ENCODE peak calls at places on chromosomes 3 and 15, in six cellular contexts. S is upper lobe of right lung, F is neural crest cell, D is pancreas, C is A549, P is ovary. U is an unnamed sample.

GRCh38 chr3:147462856-147463255 is 53.7 kb downstream of the ZIC1 start:
- DNase-seq in S (no peak), F (no peak), D (no peak), C (no peak), P (no peak), U (no peak)

GRCh38 chr15:65981837-65982696 is 112.8 kb downstream of the RAB11A start:
- DNase-seq in S (peak), F (peak), D (peak), C (peak), P (no peak), U (no peak)

GRCh38 chr3:59654120-59654952 is 604.5 kb upstream of the CFAP20DC start:
- DNase-seq in S (peak), F (no peak), D (peak), C (no peak), P (no peak), U (no peak)

GRCh38 chr3:152197937-152198336 is 70.8 kb upstream of the MBNL1 start:
- DNase-seq in S (no peak), F (no peak), D (no peak), C (no peak), P (no peak), U (no peak)

GRCh38 chr3:177475266-177475665 is 278.0 kb upstream of the TBL1XR1 start:
- DNase-seq in S (no peak), F (no peak), D (no peak), C (no peak), P (no peak), U (no peak)

GRCh38 chr15:80093854-80094418 is 34.5 kb downstream of the ZFAND6 start:
- DNase-seq in S (peak), F (no peak), D (peak), C (no peak), P (peak), U (no peak)

GRCh38 chr3:18562364-18563154 is 137.4 kb upstream of the SATB1 start:
- DNase-seq in S (no peak), F (no peak), D (no peak), C (no peak), P (no peak), U (no peak)

GRCh38 chr3:50620420-50620819 is 3.5 kb downstream of the MAPKAPK3 start:
- DNase-seq in S (peak), F (no peak), D (no peak), C (no peak), P (no peak), U (no peak)

GRCh38 chr15:87949214-87949933 is 307.2 kb downstream of the NTRK3 start:
- DNase-seq in S (no peak), F (no peak), D (no peak), C (no peak), P (no peak), U (no peak)

GRCh38 chr3:170732660-170733245 is 137.2 kb downstream of the RPL22L1 start:
- DNase-seq in S (no peak), F (no peak), D (no peak), C (no peak), P (no peak), U (no peak)

GRCh38 chr15:63551400-63551799 is 45.8 kb upstream of the FBXL22 start:
- DNase-seq in S (no peak), F (no peak), D (peak), C (no peak), P (no peak), U (no peak)

GRCh38 chr3:105480771-105481170 is 114.1 kb downstream of the ALCAM start:
- DNase-seq in S (no peak), F (no peak), D (no peak), C (no peak), P (no peak), U (no peak)

GRCh38 chr15:36951747-36952247 is 148.6 kb downstream of the MEIS2 start:
- DNase-seq in S (no peak), F (no peak), D (no peak), C (no peak), P (no peak), U (peak)

GRCh38 chr15:96326551-96327154 is 3.8 kb upstream of the NR2F2 start:
- DNase-seq in S (peak), F (no peak), D (peak), C (no peak), P (peak), U (no peak)

GRCh38 chr3:39329493-39329892 is at the start of gene CCR8:
- DNase-seq in S (no peak), F (no peak), D (no peak), C (no peak), P (no peak), U (no peak)

GRCh38 chr15:83225449-83225848 is 17.8 kb upstream of the HDGFL3 start:
- DNase-seq in S (no peak), F (no peak), D (no peak), C (no peak), P (no peak), U (no peak)

GRCh38 chr3:14224895-14225294 is 46.3 kb downstream of the LSM3 start:
- DNase-seq in S (no peak), F (no peak), D (no peak), C (no peak), P (no peak), U (no peak)

GRCh38 chr15:38682363-38682762 is 117.7 kb upstream of the RASGRP1 start:
- DNase-seq in S (no peak), F (no peak), D (no peak), C (no peak), P (no peak), U (no peak)

GRCh38 chr3:58066842-58067241 is 58.6 kb downstream of the FLNB start:
- DNase-seq in S (no peak), F (no peak), D (no peak), C (no peak), P (no peak), U (no peak)

GRCh38 chr3:196471551-196471950 is 32.0 kb downstream of the RNF168 start:
- DNase-seq in S (no peak), F (no peak), D (no peak), C (no peak), P (no peak), U (peak)

GRCh38 chr3:124634210-124635168 is 95.8 kb upstream of the UMPS start:
- DNase-seq in S (no peak), F (no peak), D (no peak), C (no peak), P (no peak), U (no peak)

GRCh38 chr3:71859128-71859519 is 74.2 kb upstream of the PROK2 start:
- DNase-seq in S (no peak), F (no peak), D (no peak), C (peak), P (no peak), U (no peak)

GRCh38 chr15:69648215-69648614 is 195.6 kb downstream of the RPLP1 start:
- DNase-seq in S (no peak), F (no peak), D (no peak), C (no peak), P (no peak), U (no peak)

GRCh38 chr3:8593022-8593817 is 51.4 kb downstream of the SSUH2 start:
- DNase-seq in S (no peak), F (no peak), D (no peak), C (no peak), P (no peak), U (no peak)

GRCh38 chr3:30770387-30770786 is 124.1 kb downstream of the GADL1 start:
- DNase-seq in S (no peak), F (peak), D (peak), C (peak), P (no peak), U (no peak)

GRCh38 chr3:86949850-86950249 is 41.1 kb downstream of the VGLL3 start:
- DNase-seq in S (no peak), F (no peak), D (no peak), C (no peak), P (no peak), U (no peak)

GRCh38 chr3:86951343-86951742 is 39.6 kb downstream of the VGLL3 start:
- DNase-seq in S (no peak), F (no peak), D (no peak), C (no peak), P (no peak), U (no peak)

GRCh38 chr3:86954226-86954625 is 36.7 kb downstream of the VGLL3 start:
- DNase-seq in S (no peak), F (no peak), D (no peak), C (no peak), P (no peak), U (no peak)

GRCh38 chr3:86948840-86949239 is 42.1 kb downstream of the VGLL3 start:
- DNase-seq in S (no peak), F (no peak), D (no peak), C (no peak), P (no peak), U (no peak)

DNA sequence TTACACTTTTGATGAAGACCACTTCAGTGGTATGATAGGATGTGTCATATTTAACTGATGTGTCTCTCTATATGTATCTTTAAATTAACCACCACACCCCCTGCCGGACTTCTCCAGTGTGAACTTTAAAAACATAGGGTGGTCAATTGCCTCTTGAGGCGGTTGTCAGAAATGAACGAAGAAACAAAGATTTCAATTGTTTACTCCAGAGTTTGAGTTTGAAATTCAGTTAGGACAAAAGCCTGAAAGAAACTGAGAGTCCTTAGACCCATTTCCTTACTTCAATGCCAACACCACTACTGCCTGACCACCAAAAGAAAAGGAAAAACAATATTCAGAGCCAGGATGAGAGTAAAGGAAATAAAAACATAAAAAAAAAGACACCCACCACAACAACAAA is 40.2 kb downstream of the VGLL3 start:
- DNase-seq in S (no peak), F (no peak), D (no peak), C (no peak), P (no peak), U (no peak)
- TF ChIP-seq CTCF in S (no peak), F (no peak), D (no peak), C (no peak), P (no peak), U (no peak)

GRCh38 chr3:120498947-120499346 is 48.2 kb upstream of the FSTL1 start:
- DNase-seq in S (no peak), F (no peak), D (no peak), C (no peak), P (no peak), U (peak)
- TF ChIP-seq CTCF in S (no peak), F (no peak), D (no peak), C (no peak), P (no peak), U (no peak)

GRCh38 chr15:48177875-48178611 is at the start of gene MYEF2:
- DNase-seq in S (peak), F (peak), D (peak), C (peak), P (peak), U (no peak)
- TF ChIP-seq CTCF in S (peak), F (peak), D (peak), C (no peak), P (no peak), U (no peak)

GRCh38 chr3:172407872-172408271 is 40.4 kb downstream of the GHSR start:
- DNase-seq in S (no peak), F (no peak), D (no peak), C (no peak), P (no peak), U (no peak)

GRCh38 chr3:172402892-172403643 is 45.2 kb downstream of the GHSR start:
- DNase-seq in S (no peak), F (no peak), D (no peak), C (no peak), P (no peak), U (no peak)

GRCh38 chr3:172405914-172406313 is 42.3 kb downstream of the GHSR start:
- DNase-seq in S (no peak), F (no peak), D (no peak), C (no peak), P (no peak), U (no peak)

GRCh38 chr3:172402090-172402489 is 46.2 kb downstream of the GHSR start:
- DNase-seq in S (no peak), F (no peak), D (no peak), C (no peak), P (no peak), U (no peak)

DNA sequence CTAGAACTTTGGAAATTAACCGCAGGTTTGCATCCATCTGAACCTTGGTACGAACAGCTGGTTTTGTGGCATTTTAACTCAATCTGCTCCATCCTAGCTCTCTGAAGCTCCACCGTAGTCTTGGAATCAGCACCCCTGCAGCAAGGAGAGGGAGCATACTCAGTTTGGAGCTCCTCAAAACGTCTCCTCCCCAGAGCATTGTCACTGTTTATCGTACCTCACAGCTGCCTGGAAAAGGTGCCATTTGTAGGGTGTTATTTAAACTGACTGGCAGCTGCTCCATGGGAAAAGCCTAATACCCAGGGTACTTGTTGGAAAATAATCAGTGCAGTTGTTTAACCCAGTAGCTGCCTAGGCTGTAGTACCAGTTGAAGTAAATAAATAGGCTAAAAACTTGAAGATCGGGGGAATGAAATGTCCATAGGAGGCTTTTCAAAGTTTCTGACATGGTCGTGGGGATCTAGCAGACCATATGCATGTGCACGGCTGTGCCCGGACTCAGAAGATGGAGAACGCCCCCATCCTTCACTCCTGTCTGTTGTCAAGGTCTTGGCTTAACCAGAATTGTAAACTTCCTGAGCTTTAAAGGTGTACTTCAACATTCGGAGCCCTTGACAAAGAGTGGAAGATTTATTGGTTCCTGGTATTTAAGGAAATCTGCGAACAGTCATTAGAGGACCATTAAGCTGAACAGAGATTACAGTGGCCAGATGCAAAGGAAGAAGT is 43.9 kb downstream of the GHSR start:
- DNase-seq in S (no peak), F (no peak), D (no peak), C (no peak), P (no peak), U (no peak)
- TF ChIP-seq CTCF in S (no peak), F (no peak), D (no peak), C (no peak), P (no peak), U (no peak)

GRCh38 chr3:115052906-115053305 is 94.2 kb downstream of the ZBTB20 start:
- DNase-seq in S (no peak), F (no peak), D (no peak), C (no peak), P (no peak), U (no peak)
- TF ChIP-seq CTCF in S (no peak), F (no peak), D (no peak), C (no peak), P (no peak), U (no peak)

GRCh38 chr3:113695426-113695817 is 1.0 kb downstream of the USF3 start:
- DNase-seq in S (no peak), F (no peak), D (no peak), C (no peak), P (no peak), U (no peak)

GRCh38 chr3:113697192-113698090 is 999 bp upstream of the USF3 start:
- DNase-seq in S (no peak), F (no peak), D (peak), C (peak), P (peak), U (no peak)

GRCh38 chr3:113695818-113696645 is at the start of gene USF3:
- DNase-seq in S (peak), F (no peak), D (peak), C (peak), P (peak), U (no peak)

GRCh38 chr3:113698213-113698742 is 1.8 kb upstream of the USF3 start:
- DNase-seq in S (no peak), F (no peak), D (no peak), C (no peak), P (no peak), U (no peak)

GRCh38 chr3:113696658-113697191 is 283 bp upstream of the USF3 start:
- DNase-seq in S (peak), F (peak), D (peak), C (peak), P (peak), U (peak)
- TF ChIP-seq CTCF in S (peak), F (no peak), D (peak), C (no peak), P (no peak), U (peak)

GRCh38 chr3:189687475-189687874 is 56.3 kb downstream of the TP63 start:
- DNase-seq in S (no peak), F (no peak), D (no peak), C (no peak), P (no peak), U (no peak)
- TF ChIP-seq CTCF in S (no peak), F (no peak), D (no peak), C (no peak), P (no peak), U (no peak)

GRCh38 chr3:46378426-46378942 is 7.7 kb downstream of the CCR5 start:
- DNase-seq in S (peak), F (peak), D (peak), C (peak), P (peak), U (no peak)
- TF ChIP-seq CTCF in S (peak), F (peak), D (peak), C (peak), P (no peak), U (peak)

U was measured in AG04449.